ENCODE peak calls at places on chromosomes 13 and 19, in six cellular contexts. T is fibroblast of mammary gland; R is lower leg skin; Y is sigmoid colon; D is CD4-positive, alpha-beta T cell; A is endothelial cell. G is an unnamed sample.

GRCh38 chr13:42594577-42595571 is 20.9 kb downstream of the TNFSF11 start:
- DNase-seq in T (peak), Y (peak), D (peak), R (no peak), A (peak), G (peak)

GRCh38 chr19:22606954-22607652 is 27.0 kb upstream of the ZNF492 start:
- DNase-seq in D (no peak), A (no peak), Y (no peak), T (no peak), R (peak), G (no peak)

GRCh38 chr19:17424743-17425365 is 5.0 kb downstream of the MVB12A start:
- DNase-seq in Y (no peak), A (peak), T (peak), R (no peak), D (peak), G (peak)

GRCh38 chr13:76934671-76935070 is 13.6 kb upstream of the ACOD1 start:
- DNase-seq in T (no peak), D (no peak), Y (no peak), R (no peak), A (no peak), G (no peak)

GRCh38 chr13:59890064-59890463 is 273.7 kb downstream of the DIAPH3 start:
- DNase-seq in R (no peak), T (peak), A (no peak), D (no peak), Y (no peak), G (no peak)

GRCh38 chr13:47945738-47946137 is 55.3 kb downstream of the SUCLA2 start:
- DNase-seq in D (no peak), R (no peak), Y (no peak), T (peak), A (no peak), G (no peak)

GRCh38 chr13:48424212-48424611 is 11.3 kb upstream of the LPAR6 start:
- DNase-seq in R (no peak), T (no peak), A (no peak), Y (no peak), D (no peak), G (no peak)

GRCh38 chr13:80862466-80862865 is 521.5 kb upstream of the SPRY2 start:
- DNase-seq in R (no peak), Y (no peak), T (no peak), D (no peak), A (no peak), G (no peak)

GRCh38 chr13:24264976-24265375 is 44.4 kb upstream of the C1QTNF9 start:
- DNase-seq in Y (no peak), D (peak), T (no peak), R (peak), A (no peak), G (no peak)

GRCh38 chr19:52988506-52988905 is 25.2 kb upstream of the ERVV-1 start:
- DNase-seq in A (no peak), T (no peak), R (no peak), D (no peak), Y (no peak), G (no peak)

GRCh38 chr19:43148233-43148632 is 38.1 kb downstream of the PSG5 start:
- DNase-seq in A (no peak), R (no peak), D (no peak), Y (no peak), T (peak), G (no peak)

GRCh38 chr19:15161028-15161984 is 39.5 kb downstream of the NOTCH3 start:
- DNase-seq in R (no peak), A (no peak), D (no peak), T (peak), Y (no peak), G (no peak)

GRCh38 chr19:33688657-33688992 is 66.9 kb downstream of the CHST8 start:
- DNase-seq in Y (no peak), R (peak), T (no peak), A (no peak), D (no peak), G (no peak)

GRCh38 chr13:76245920-76246319 is 609.8 kb downstream of the LMO7 start:
- DNase-seq in D (no peak), T (no peak), Y (no peak), A (no peak), R (no peak), G (no peak)

GRCh38 chr19:3176715-3177501 is 1.7 kb upstream of the S1PR4 start:
- DNase-seq in T (peak), A (no peak), R (no peak), Y (no peak), D (peak), G (no peak)

GRCh38 chr19:33641956-33642498 is 20.3 kb downstream of the CHST8 start:
- DNase-seq in A (no peak), R (peak), Y (no peak), D (no peak), T (no peak), G (no peak)

GRCh38 chr13:100112186-100112838 is 23.4 kb downstream of the PCCA start:
- DNase-seq in A (no peak), R (no peak), D (no peak), Y (no peak), T (no peak), G (no peak)

GRCh38 chr19:11539495-11540365 is 1.1 kb downstream of the CNN1 start:
- DNase-seq in A (no peak), T (no peak), Y (peak), D (no peak), R (no peak), G (no peak)

GRCh38 chr19:43596842-43597461 is 557 bp downstream of the ZNF576 start:
- DNase-seq in Y (no peak), A (no peak), T (no peak), R (no peak), D (no peak), G (no peak)

GRCh38 chr19:5973867-5974635 is 3.9 kb downstream of the RANBP3 start:
- DNase-seq in T (no peak), R (no peak), A (no peak), Y (peak), D (no peak), G (no peak)

GRCh38 chr13:67036694-67037093 is 193.4 kb downstream of the PCDH9 start:
- DNase-seq in T (no peak), R (no peak), D (no peak), Y (no peak), A (no peak), G (no peak)

GRCh38 chr13:51846756-51847155 is 1.8 kb upstream of the TMEM272 start:
- DNase-seq in T (no peak), Y (no peak), D (no peak), R (no peak), A (no peak), G (no peak)

GRCh38 chr13:36819811-36820140 is 754 bp downstream of the RFXAP start:
- DNase-seq in D (peak), T (peak), A (no peak), R (no peak), Y (no peak), G (no peak)

GRCh38 chr19:38683393-38684077 is 36.1 kb downstream of the ACTN4 start:
- DNase-seq in R (peak), T (peak), A (no peak), D (peak), Y (peak), G (no peak)

GRCh38 chr19:1069009-1069779 is 2.2 kb downstream of the ARHGAP45 start:
- DNase-seq in A (no peak), T (no peak), D (peak), R (peak), Y (no peak), G (no peak)

GRCh38 chr19:15641901-15642491 is 1.3 kb downstream of the CYP4F3 start:
- DNase-seq in Y (no peak), A (no peak), D (no peak), T (no peak), R (no peak), G (no peak)

GRCh38 chr19:10450853-10451609 is 30.7 kb downstream of the PDE4A start:
- DNase-seq in R (no peak), Y (no peak), A (no peak), T (no peak), D (no peak), G (peak)

GRCh38 chr19:6721773-6722172 is 1.3 kb upstream of the C3 start:
- DNase-seq in Y (no peak), D (no peak), A (no peak), R (no peak), T (no peak), G (no peak)

GRCh38 chr13:98476106-98476505 is 100.8 kb downstream of the STK24 start:
- DNase-seq in R (peak), Y (no peak), T (no peak), D (peak), A (no peak), G (no peak)

GRCh38 chr19:32652893-32653625 is 21.9 kb downstream of the ANKRD27 start:
- DNase-seq in A (no peak), D (no peak), R (no peak), Y (peak), T (peak), G (no peak)

GRCh38 chr19:58093071-58093470 is 5.0 kb downstream of the ZSCAN18 start:
- DNase-seq in Y (no peak), D (no peak), A (no peak), T (no peak), R (no peak), G (no peak)

GRCh38 chr19:17441241-17442135 is 7.0 kb downstream of the TMEM221 start:
- DNase-seq in R (no peak), T (peak), A (peak), Y (no peak), D (peak), G (no peak)

GRCh38 chr13:43245374-43245964 is 222.1 kb downstream of the DNAJC15 start:
- DNase-seq in R (no peak), T (peak), A (no peak), D (no peak), Y (no peak), G (no peak)

GRCh38 chr13:40127476-40127875 is 472.0 kb downstream of the COG6 start:
- DNase-seq in T (no peak), D (no peak), A (no peak), Y (no peak), R (no peak), G (no peak)

GRCh38 chr19:12784871-12785430 is 6.3 kb upstream of the JUNB start:
- DNase-seq in Y (no peak), D (no peak), A (no peak), R (no peak), T (no peak), G (no peak)

DNA sequence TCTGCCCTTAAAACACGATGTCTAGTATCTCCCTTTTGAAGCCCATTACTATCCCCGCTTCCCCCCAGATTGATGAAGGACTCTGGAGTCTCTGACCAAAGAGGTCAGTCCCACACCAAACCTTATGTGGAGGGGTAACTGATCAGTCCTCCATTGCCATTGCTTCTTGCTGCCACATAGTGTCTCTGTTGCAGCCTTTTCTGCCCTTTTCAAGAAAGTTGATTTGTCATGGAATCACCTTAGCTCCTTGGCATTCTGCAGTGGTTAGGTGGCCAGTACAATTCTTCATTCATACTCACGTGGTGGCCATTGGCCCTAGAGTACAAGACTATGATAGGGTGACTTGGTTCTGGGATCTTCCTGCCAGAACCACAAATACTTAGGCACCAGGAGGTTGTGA is 8.4 kb upstream of the HTR2A start:
- DNase-seq in A (no peak), Y (no peak), D (no peak), R (no peak), T (peak), G (no peak)
- TF ChIP-seq CTCF in A (no peak), Y (no peak), D (no peak), R (no peak), T (peak), G (no peak)

GRCh38 chr19:55053735-55054134 is 9.2 kb downstream of the RDH13 start:
- DNase-seq in A (no peak), T (no peak), R (no peak), D (no peak), Y (no peak), G (no peak)

GRCh38 chr19:55056827-55057226 is 6.1 kb downstream of the RDH13 start:
- DNase-seq in A (no peak), Y (no peak), R (no peak), T (no peak), D (no peak), G (no peak)

GRCh38 chr19:55062735-55063491 is at the start of gene RDH13:
- DNase-seq in A (peak), D (peak), Y (peak), T (peak), R (peak), G (peak)

GRCh38 chr19:55063492-55063843 is 520 bp upstream of the RDH13 start:
- DNase-seq in A (no peak), D (no peak), R (no peak), Y (no peak), T (no peak), G (no peak)

DNA sequence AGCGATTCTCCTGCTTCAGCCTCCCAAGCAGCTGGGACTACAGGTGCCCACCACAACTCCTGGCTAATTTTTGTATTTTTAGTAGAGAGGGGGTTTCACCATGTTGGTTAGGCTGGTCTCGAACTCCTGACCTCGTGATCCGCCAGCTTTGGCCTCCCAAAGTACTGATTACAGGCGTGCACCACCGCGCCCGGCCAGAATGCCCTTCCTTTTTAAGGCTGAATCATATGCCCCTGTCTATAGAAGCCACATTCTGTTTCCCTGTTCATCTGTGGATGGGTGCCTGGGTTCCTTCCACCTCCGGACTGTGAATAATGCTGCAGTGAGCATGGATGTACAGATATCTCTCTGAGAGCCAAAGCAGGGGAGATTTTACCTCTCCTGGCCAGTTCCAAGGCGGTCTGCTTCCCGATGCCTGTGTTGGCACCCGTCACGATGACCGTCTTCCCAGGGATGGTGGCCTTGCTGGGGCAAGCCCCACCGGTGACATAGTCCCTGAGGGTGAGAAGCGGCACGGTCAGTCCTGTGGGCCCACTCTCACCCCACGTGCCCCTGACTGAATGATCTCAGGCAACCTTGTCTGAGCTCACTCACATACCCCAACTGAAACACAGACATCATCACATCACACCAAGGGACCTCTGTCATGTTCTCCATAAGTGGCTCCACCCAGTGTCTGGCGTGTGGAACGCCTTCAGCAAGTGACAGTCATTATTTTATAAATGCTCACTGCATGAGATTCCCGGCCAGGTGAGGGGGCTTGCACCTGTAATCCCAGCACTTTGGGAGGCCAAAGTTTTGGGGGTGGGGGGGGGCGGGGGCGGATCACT is 4.0 kb downstream of the RDH13 start:
- DNase-seq in D (no peak), A (no peak), Y (no peak), R (no peak), T (no peak), G (no peak)
- TF ChIP-seq CTCF in D (no peak), A (no peak), Y (no peak), R (no peak), T (no peak), G (no peak)

GRCh38 chr13:113726961-113727411 is 32.0 kb upstream of the TMEM255B start:
- DNase-seq in T (peak), D (no peak), R (no peak), A (no peak), Y (no peak), G (no peak)
- TF ChIP-seq CTCF in T (no peak), D (no peak), R (no peak), A (no peak), Y (no peak), G (no peak)

GRCh38 chr13:113349050-113349449 is 14.9 kb downstream of the GRTP1 start:
- DNase-seq in Y (peak), A (no peak), R (no peak), T (no peak), D (no peak), G (no peak)

GRCh38 chr13:113349491-113349890 is 14.4 kb downstream of the GRTP1 start:
- DNase-seq in D (no peak), Y (no peak), T (no peak), R (no peak), A (no peak), G (no peak)

GRCh38 chr13:113350938-113351335 is 13.0 kb downstream of the GRTP1 start:
- DNase-seq in D (no peak), A (no peak), R (no peak), T (no peak), Y (no peak), G (no peak)

GRCh38 chr13:113351514-113352026 is 12.4 kb downstream of the GRTP1 start:
- DNase-seq in Y (peak), A (no peak), D (no peak), R (no peak), T (no peak), G (no peak)

GRCh38 chr13:113350065-113350937 is 13.6 kb downstream of the GRTP1 start:
- DNase-seq in R (no peak), Y (peak), A (no peak), T (no peak), D (peak), G (no peak)
- TF ChIP-seq CTCF in R (no peak), Y (no peak), A (no peak), T (no peak), D (no peak), G (peak)

DNA sequence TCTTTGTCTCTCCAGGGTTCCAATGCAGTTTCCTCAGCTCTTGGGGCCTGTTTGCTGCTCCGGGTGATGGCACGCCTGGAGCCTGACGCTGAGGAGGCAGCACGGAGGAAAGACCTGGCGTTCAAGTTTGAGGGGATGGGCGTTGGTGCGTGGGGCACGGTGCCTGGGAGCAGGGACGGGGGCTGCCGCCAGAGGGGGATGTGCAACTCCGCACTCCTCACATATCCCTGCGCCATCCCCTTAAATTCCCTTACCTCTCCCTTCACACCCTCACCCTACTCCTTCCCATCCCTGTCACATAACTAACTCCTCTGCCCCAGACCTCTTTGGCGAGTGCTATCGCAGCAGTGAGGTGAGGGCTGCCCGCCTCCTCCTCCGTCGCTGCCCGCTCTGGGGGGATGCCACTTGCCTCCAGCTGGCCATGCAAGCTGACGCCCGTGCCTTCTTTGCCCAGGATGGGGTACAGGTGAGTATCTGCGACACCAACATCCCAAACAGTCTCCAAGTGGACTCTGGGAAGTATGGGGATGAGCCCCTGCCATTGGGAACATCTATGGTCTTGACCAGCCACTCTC is 31.1 kb downstream of the TRPM4 start:
- DNase-seq in T (no peak), A (no peak), R (no peak), Y (no peak), D (no peak), G (no peak)
- TF ChIP-seq CTCF in T (no peak), A (no peak), R (no peak), Y (no peak), D (no peak), G (no peak)

GRCh38 chr19:7771072-7771471 is 8.0 kb downstream of the CLEC4M start:
- DNase-seq in A (no peak), T (no peak), D (no peak), Y (no peak), R (peak), G (no peak)
- TF ChIP-seq CTCF in A (no peak), T (no peak), D (no peak), Y (no peak), R (no peak), G (no peak)

GRCh38 chr13:102555914-102556553 is 40.8 kb upstream of the TPP2 start:
- DNase-seq in A (peak), Y (no peak), R (no peak), D (no peak), T (peak), G (no peak)
- TF ChIP-seq CTCF in A (peak), Y (peak), R (no peak), D (peak), T (peak), G (peak)

DNA sequence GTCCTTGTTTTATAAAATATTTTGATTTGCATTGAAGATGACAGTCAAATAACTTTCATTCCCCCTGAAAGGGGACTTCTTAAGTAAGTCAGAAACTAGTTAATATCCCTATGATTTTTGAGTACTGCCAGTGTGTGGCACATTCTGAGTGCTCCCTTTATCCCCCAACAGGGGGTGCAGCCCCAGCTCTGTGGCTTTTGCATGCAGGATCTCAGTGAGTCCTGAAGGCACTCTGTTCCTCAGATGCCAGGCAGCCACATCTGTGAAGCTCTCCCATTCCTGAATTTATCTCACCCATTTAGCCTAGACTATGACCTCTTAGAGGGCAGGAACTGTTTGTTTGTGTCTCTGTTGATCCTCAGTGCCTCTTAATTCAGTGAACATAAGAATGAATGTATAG is 123.1 kb downstream of the CDK8 start:
- DNase-seq in D (no peak), Y (no peak), T (peak), A (peak), R (no peak), G (no peak)
- TF ChIP-seq CTCF in D (peak), Y (peak), T (peak), A (peak), R (no peak), G (peak)

GRCh38 chr19:41707502-41707812 is 969 bp upstream of the CEACAM5 start:
- DNase-seq in A (no peak), R (peak), D (no peak), Y (no peak), T (no peak), G (no peak)

GRCh38 chr19:41707871-41708371 is 505 bp upstream of the CEACAM5 start:
- DNase-seq in A (no peak), Y (no peak), D (no peak), R (peak), T (no peak), G (no peak)

GRCh38 chr19:41705393-41706174 is 2.8 kb upstream of the CEACAM5 start:
- DNase-seq in Y (no peak), T (peak), A (peak), R (peak), D (peak), G (no peak)

GRCh38 chr19:41708481-41708880 is at the start of gene CEACAM5:
- DNase-seq in T (no peak), D (no peak), A (no peak), Y (no peak), R (no peak), G (no peak)

GRCh38 chr19:41706741-41707501 is 1.5 kb upstream of the CEACAM5 start:
- DNase-seq in T (peak), Y (no peak), R (peak), D (peak), A (peak), G (peak)
- TF ChIP-seq CTCF in T (peak), Y (peak), R (no peak), D (peak), A (peak), G (peak)

GRCh38 chr19:8022275-8022674 is 16.8 kb upstream of the ELAVL1 start:
- DNase-seq in A (no peak), R (no peak), T (no peak), Y (no peak), D (no peak), G (no peak)
- TF ChIP-seq CTCF in A (no peak), R (no peak), T (no peak), Y (no peak), D (no peak), G (no peak)